ENCODE peak calls at places on chromosomes 5 and 9, in eight cellular contexts. I is heart left ventricle, P is upper lobe of left lung, B is neuronal stem cell, H is aorta, K is right atrium auricular region, J is tibial artery, G is small intestine. U is an unnamed sample.

GRCh38 chr5:84816160-84816559 is 431.5 kb upstream of the EDIL3 start:
- DNase-seq in I (no peak), P (no peak), B (no peak), H (no peak), K (no peak), J (no peak), G (no peak), U (no peak)

GRCh38 chr5:113380299-113381014 is 54.3 kb downstream of the TSSK1B start:
- DNase-seq in I (no peak), P (no peak), B (no peak), H (no peak), K (no peak), J (no peak), G (no peak), U (no peak)

GRCh38 chr5:101897914-101898313 is 398.2 kb downstream of the SLCO4C1 start:
- DNase-seq in I (no peak), P (no peak), B (no peak), H (no peak), K (no peak), J (no peak), G (no peak), U (no peak)

GRCh38 chr9:133048595-133048994 is 13.2 kb upstream of the CEL start:
- DNase-seq in I (no peak), P (no peak), B (no peak), H (no peak), K (no peak), J (no peak), G (peak), U (no peak)

GRCh38 chr5:113043491-113043931 is 66.9 kb downstream of the DCP2 start:
- DNase-seq in I (peak), P (no peak), B (no peak), H (no peak), K (no peak), J (no peak), G (no peak), U (no peak)

GRCh38 chr9:133458643-133459312 is 1.0 kb upstream of the CACFD1 start:
- DNase-seq in I (no peak), P (no peak), B (no peak), H (peak), K (no peak), J (no peak), G (no peak), U (no peak)

GRCh38 chr5:137264573-137264972 is 234.6 kb downstream of the SPOCK1 start:
- DNase-seq in I (no peak), P (no peak), B (no peak), H (no peak), K (no peak), J (no peak), G (no peak), U (no peak)

GRCh38 chr5:56833325-56833724 is 18.0 kb downstream of the MAP3K1 start:
- DNase-seq in I (no peak), P (no peak), B (no peak), H (no peak), K (no peak), J (no peak), G (no peak), U (no peak)

GRCh38 chr9:110047955-110048472 is 159.9 kb downstream of the C9orf152 start:
- DNase-seq in I (no peak), P (no peak), B (no peak), H (no peak), K (no peak), J (no peak), G (no peak), U (no peak)

GRCh38 chr5:169970911-169971436 is 9.3 kb downstream of the INSYN2B start:
- DNase-seq in I (peak), P (peak), B (no peak), H (no peak), K (no peak), J (peak), G (no peak), U (no peak)

GRCh38 chr5:142277796-142278195 is 47.0 kb downstream of the SPRY4 start:
- DNase-seq in I (no peak), P (no peak), B (no peak), H (no peak), K (no peak), J (no peak), G (no peak), U (no peak)

GRCh38 chr5:126746290-126746689 is 30.6 kb upstream of the LMNB1 start:
- DNase-seq in I (no peak), P (no peak), B (no peak), H (no peak), K (no peak), J (no peak), G (no peak), U (no peak)
- H3K27ac ChIP-seq in I (no peak), P (no peak), B (no peak), H (no peak), K (no peak), J (no peak), G (no peak), U (no peak)

DNA sequence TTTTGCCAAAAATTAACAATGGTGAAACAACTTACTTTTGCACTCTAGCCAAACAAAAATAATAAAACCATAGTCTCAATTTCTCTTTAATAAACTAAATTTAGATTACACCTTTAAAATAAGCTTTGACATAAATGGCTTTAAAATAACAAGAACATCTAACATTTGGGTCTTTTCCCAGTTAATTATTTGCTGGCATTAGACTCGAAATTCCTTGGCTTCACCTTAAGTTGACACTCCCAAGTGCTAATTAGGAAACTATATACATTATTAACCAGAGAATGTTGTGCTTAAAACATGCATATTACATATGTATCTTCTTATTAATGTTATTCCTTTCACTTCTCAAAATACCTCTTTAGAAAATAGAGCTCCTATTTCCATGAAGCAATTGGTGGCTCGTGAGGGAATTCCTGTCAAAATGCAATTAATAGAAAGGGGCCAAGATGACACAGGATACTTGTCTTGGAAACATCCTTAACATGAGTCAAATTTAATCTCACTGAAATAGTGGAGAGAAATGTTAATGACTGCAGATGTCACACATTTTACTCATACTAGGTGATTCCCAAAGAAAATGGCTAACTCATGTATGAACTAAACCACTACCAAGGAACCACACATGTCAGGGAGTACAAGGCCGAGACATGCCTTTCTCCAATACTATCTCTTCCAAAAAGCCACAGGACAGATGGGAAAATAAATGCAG is 932.9 kb upstream of the DMAC1 start:
- DNase-seq in I (no peak), P (no peak), B (no peak), H (no peak), K (no peak), J (no peak), G (no peak), U (no peak)
- H3K27ac ChIP-seq in I (no peak), P (no peak), B (no peak), H (no peak), K (no peak), J (no peak), G (no peak), U (no peak)

DNA sequence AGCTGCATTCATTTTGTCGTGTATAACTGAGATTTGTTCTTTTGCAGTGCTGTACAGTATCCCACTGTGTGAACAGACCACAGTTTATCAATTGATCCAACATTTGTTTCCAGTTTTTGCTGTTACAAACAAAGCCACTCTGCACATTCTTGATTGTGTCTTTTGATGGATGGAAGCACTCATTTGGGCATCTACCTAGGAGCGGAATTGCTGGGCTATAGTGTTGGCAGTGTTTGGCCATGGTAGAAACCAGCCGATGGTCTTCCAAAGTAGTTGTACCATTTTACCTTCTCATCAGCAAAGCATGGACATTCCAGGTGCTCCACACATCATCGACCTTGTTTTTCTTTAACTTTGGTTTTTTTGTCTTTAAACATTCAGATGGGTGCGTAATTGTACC is 77.7 kb downstream of the PSMB7 start:
- DNase-seq in I (no peak), P (no peak), B (no peak), H (no peak), K (no peak), J (no peak), G (no peak), U (no peak)
- H3K27ac ChIP-seq in I (no peak), P (no peak), B (no peak), H (no peak), K (no peak), J (no peak), G (no peak), U (no peak)

DNA sequence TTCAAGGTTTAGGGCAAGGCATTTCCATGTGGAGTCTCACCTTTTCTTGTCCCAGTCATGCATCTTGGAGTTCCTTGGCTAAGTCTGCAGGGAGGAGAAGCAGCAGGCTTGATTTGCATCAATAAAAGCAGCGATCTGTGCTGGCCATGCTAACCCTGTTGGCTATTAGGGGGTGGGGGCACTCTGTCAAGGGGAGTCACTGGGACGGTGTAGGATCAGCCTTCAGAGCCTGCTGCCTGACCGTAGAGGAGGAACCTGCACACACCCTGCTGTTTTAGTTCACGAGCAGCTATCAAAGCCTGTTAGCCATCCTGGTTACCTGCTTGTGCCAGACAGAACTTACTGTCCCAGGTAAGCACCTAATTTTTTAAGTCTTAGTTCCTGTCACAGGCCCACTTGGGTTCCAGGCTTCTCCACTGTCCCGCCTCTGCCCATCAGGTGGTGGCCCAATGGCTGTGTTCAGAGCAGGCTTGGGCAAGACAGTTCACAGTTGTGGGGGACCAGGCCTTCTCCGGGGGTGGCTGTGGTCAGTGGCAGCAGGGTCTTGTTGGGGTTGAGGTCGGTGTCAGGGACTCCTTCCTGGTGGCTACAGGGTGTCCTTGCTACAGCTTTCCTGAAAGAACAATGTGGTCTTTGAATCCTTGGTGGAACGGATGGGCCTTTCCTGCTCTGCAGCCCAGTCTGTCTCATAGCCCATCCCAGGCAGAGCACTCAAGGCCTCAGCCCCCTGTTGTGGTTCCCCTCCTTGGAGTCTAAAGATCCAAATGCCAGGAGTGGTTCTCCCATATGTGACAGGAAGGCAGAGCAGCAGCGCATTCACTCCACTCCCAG is 43.7 kb downstream of the SECISBP2 start:
- DNase-seq in I (no peak), P (no peak), B (no peak), H (peak), K (no peak), J (no peak), G (no peak), U (no peak)
- H3K27ac ChIP-seq in I (no peak), P (no peak), B (no peak), H (no peak), K (no peak), J (no peak), G (no peak), U (no peak)

GRCh38 chr5:171271798-171272197 is 37.2 kb upstream of the TLX3 start:
- DNase-seq in I (no peak), P (no peak), B (no peak), H (no peak), K (no peak), J (no peak), G (no peak), U (no peak)
- H3K27ac ChIP-seq in I (no peak), P (no peak), B (no peak), H (no peak), K (no peak), J (no peak), G (no peak), U (no peak)

GRCh38 chr5:126511961-126512360 is 83.1 kb downstream of the ALDH7A1 start:
- DNase-seq in I (no peak), P (no peak), B (no peak), H (no peak), K (no peak), J (no peak), G (no peak), U (no peak)

GRCh38 chr5:126512451-126512850 is 82.6 kb downstream of the ALDH7A1 start:
- DNase-seq in I (no peak), P (no peak), B (no peak), H (no peak), K (no peak), J (no peak), G (no peak), U (no peak)

GRCh38 chr5:126508962-126509279 is 85.7 kb downstream of the GRAMD2B start:
- DNase-seq in I (no peak), P (peak), B (no peak), H (no peak), K (no peak), J (peak), G (peak), U (no peak)

GRCh38 chr5:126508251-126508961 is 85.2 kb downstream of the GRAMD2B start:
- DNase-seq in I (no peak), P (no peak), B (no peak), H (no peak), K (no peak), J (no peak), G (no peak), U (peak)

DNA sequence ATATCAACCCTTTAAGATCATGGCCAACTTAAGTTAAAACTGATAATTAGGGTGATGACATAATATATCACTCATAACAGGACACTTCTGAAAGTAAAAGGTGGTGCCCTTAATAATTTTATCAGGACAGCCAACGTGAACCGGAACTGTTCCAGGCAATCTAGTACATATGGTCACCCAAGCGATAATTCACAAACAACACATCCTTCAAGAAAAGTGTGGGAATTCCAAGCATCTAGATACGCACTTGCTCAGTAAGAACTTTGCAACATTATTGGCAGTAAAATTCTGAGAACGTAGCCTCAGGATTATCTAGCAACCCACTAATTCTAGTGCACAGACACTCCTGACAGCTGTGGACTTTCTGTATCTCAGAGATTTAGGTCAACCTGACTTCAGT is 85.7 kb downstream of the ALDH7A1 start:
- DNase-seq in I (no peak), P (no peak), B (no peak), H (no peak), K (no peak), J (no peak), G (no peak), U (no peak)
- H3K27ac ChIP-seq in I (peak), P (peak), B (no peak), H (no peak), K (peak), J (peak), G (no peak), U (no peak)

GRCh38 chr9:101212661-101213060 is 172.1 kb downstream of the BAAT start:
- DNase-seq in I (no peak), P (no peak), B (no peak), H (no peak), K (no peak), J (no peak), G (no peak), U (no peak)

GRCh38 chr9:101209670-101210069 is 175.1 kb downstream of the BAAT start:
- DNase-seq in I (no peak), P (no peak), B (no peak), H (no peak), K (no peak), J (no peak), G (no peak), U (no peak)
- H3K27ac ChIP-seq in I (no peak), P (no peak), B (no peak), H (no peak), K (no peak), J (no peak), G (no peak), U (no peak)

GRCh38 chr9:13430717-13431116 is 151.2 kb upstream of the MPDZ start:
- DNase-seq in I (no peak), P (no peak), B (no peak), H (no peak), K (no peak), J (no peak), G (no peak), U (no peak)
- H3K27ac ChIP-seq in I (no peak), P (no peak), B (no peak), H (no peak), K (no peak), J (no peak), G (no peak), U (no peak)

GRCh38 chr5:103014983-103015382 is 105.0 kb downstream of the GIN1 start:
- DNase-seq in I (no peak), P (no peak), B (no peak), H (no peak), K (no peak), J (no peak), G (no peak), U (no peak)

GRCh38 chr5:103021310-103021709 is 98.6 kb downstream of the GIN1 start:
- DNase-seq in I (no peak), P (no peak), B (no peak), H (no peak), K (no peak), J (no peak), G (no peak), U (no peak)

GRCh38 chr5:103016167-103016566 is 103.8 kb downstream of the GIN1 start:
- DNase-seq in I (no peak), P (no peak), B (no peak), H (no peak), K (no peak), J (no peak), G (no peak), U (no peak)

GRCh38 chr5:103013933-103014552 is 105.9 kb downstream of the GIN1 start:
- DNase-seq in I (no peak), P (no peak), B (no peak), H (no peak), K (no peak), J (no peak), G (no peak), U (no peak)

GRCh38 chr5:103019804-103020203 is 100.1 kb downstream of the GIN1 start:
- DNase-seq in I (no peak), P (no peak), B (no peak), H (no peak), K (no peak), J (no peak), G (no peak), U (no peak)
- H3K27ac ChIP-seq in I (no peak), P (no peak), B (no peak), H (no peak), K (no peak), J (no peak), G (no peak), U (no peak)